ENCODE peak calls at places on chromosomes 3 and 15, in six cellular contexts. V, M, Y, Z, P and D are unnamed samples. For H3K27me3, the result is how much of the 10 kb centered on the place peaks cover.

GRCh38 chr15:84955089-84955848 is 26.4 kb upstream of the PDE8A start:
- DNase-seq in M (peak), V (peak), P (peak), Y (peak), Z (peak), D (peak)

GRCh38 chr15:60580650-60581415 is 101.9 kb upstream of the ICE2 start:
- DNase-seq in V (no peak), Y (no peak), P (no peak), Z (no peak), M (no peak), D (no peak)

GRCh38 chr3:37499061-37499785 is 324.8 kb upstream of the LRRFIP2 start:
- DNase-seq in V (no peak), Y (peak), Z (no peak), P (no peak), M (no peak), D (no peak)

GRCh38 chr3:78734048-78734637 is 1033.7 kb downstream of the ROBO1 start:
- DNase-seq in M (no peak), Z (no peak), P (peak), Y (no peak), V (no peak), D (peak)

GRCh38 chr3:69082805-69083204 is 1.9 kb upstream of the ARL6IP5 start:
- DNase-seq in M (no peak), V (peak), Y (no peak), P (peak), Z (peak), D (peak)

GRCh38 chr15:43225201-43225949 is 4.6 kb upstream of the EPB42 start:
- DNase-seq in V (peak), Z (no peak), Y (no peak), P (peak), M (no peak), D (peak)

GRCh38 chr3:128400683-128401082 is 66.0 kb downstream of the DNAJB8 start:
- DNase-seq in Y (no peak), V (no peak), Z (no peak), M (no peak), P (no peak), D (no peak)

GRCh38 chr15:85825719-85826118 is 31.0 kb upstream of the KLHL25 start:
- DNase-seq in Y (no peak), V (no peak), P (no peak), M (no peak), Z (no peak), D (no peak)

GRCh38 chr3:157077565-157077991 is 82.4 kb downstream of the CCNL1 start:
- DNase-seq in Y (no peak), V (no peak), P (no peak), Z (peak), M (no peak), D (peak)

GRCh38 chr15:51917493-51917892 is 54.1 kb downstream of the LEO1 start:
- DNase-seq in V (peak), M (no peak), P (peak), Y (no peak), Z (no peak), D (no peak)

GRCh38 chr3:152050782-152051405 is 177.5 kb downstream of the SUCNR1 start:
- DNase-seq in P (no peak), Z (no peak), M (no peak), Y (no peak), V (no peak), D (no peak)

DNA sequence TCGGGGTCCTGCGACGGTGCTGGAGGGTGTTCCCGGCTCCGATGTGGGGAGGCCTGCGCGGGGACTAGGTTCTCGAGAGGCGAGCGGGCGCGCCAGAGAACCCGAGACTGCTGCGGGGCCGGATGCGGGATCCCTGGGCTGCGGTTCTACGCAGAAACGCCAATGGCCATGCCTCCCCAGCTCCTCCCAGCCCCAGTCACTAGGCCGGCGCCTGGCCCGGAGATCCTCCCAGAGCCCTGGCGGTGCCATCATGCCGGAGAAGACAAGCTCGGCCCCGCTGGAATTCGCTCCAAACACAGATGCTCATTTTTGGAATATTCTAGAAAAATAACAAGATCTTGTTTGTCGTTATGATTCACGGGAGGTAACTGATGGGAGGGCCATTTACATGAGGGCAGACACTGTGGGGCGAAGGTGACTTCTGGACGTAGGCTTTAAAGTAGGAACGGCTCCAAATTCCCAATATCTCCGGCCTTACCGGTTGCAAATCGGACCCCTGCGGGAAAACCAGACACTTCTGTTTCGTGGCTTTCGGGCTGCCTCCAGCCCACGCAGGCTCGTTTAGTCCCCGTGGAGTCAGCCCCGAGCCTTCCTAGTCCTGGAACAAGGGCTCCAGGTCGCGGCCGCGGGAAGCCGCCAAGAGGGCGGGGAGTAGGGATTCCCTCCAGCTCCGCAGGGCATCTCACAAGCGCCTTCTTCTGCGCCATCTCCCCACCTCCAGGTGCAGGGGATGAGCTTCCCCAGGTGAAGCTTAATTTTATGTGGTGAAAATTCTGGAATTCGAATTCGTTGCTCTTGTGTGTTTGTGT is 74.8 kb upstream of the POLG start:
- DNase-seq in Y (no peak), M (no peak), Z (no peak), V (no peak), P (no peak), D (no peak)
- H3K27me3 ChIP-seq in Y (half or more), M (half or more), Z (under half), V (half or more), P (half or more), D (half or more)

DNA sequence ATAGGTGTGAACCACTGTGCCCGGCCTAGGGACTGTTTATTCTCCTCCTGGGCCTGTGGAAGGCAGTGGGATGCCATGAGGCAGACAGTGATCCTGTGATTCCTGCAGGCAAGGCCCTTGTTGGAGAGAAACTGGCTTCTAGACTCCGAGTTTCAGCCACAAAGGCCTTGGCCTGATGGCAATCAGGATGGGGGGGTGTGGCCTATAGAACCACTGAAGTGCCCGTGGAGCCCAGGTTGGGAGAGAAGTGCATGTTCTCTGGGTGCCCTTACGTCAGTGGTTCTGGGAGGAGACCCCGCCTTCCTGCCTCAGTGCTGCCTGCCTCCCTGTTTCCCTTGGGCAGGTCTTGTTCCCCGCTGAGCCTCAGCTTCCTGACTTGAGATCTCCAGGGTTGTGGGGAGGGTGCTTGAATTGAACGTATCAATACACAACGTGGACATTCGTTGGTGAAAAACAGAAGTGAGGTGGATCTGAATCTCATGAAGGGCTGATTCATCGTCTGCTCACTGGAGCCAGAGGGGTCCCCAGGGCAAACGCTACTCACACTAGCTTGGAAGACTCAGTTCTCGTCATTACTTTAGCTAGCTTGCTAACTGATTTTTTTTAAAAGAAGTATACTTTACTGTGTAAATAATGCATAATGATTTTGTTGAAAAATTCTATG is 31.8 kb downstream of the IRAK2 start:
- DNase-seq in Y (no peak), P (peak), V (no peak), M (peak), Z (no peak), D (peak)
- H3K27ac ChIP-seq in Y (peak), P (no peak), V (no peak), M (no peak), Z (peak), D (peak)

GRCh38 chr3:71771884-71772283 is 13.1 kb downstream of the PROK2 start:
- DNase-seq in P (no peak), V (no peak), Y (no peak), Z (no peak), M (no peak), D (no peak)

GRCh38 chr3:71778353-71778752 is 6.6 kb downstream of the PROK2 start:
- DNase-seq in Z (no peak), P (no peak), V (no peak), Y (no peak), M (no peak), D (no peak)

GRCh38 chr3:71779674-71780377 is 5.1 kb downstream of the PROK2 start:
- DNase-seq in P (peak), V (no peak), Y (no peak), Z (no peak), M (no peak), D (no peak)

GRCh38 chr3:71780430-71780829 is 4.5 kb downstream of the PROK2 start:
- DNase-seq in M (no peak), Z (no peak), V (no peak), Y (no peak), P (no peak), D (no peak)

DNA sequence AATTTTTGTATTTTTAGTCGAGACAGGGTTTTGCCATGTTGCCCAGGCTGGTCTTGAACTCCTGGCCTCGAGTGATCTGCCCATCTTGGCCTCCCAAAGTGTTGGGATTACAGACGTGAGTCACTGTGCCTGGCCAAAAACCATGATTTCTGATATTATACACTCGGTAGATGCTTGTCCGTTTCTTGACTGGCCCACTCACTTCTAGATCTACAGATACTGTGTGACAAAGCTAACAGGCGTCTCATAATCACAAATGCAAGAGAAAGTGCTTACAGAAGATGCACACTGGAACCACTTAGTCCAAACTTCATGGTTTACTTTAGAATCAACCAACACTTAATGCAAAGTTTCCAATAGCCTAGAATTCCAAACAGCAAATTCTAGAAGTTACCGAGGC is 8.4 kb downstream of the PROK2 start:
- DNase-seq in P (no peak), Z (no peak), M (no peak), V (no peak), Y (no peak), D (no peak)
- H3K27me3 ChIP-seq in P (under half), Z (under half), M (under half), V (under half), Y (half or more), D (under half)

DNA sequence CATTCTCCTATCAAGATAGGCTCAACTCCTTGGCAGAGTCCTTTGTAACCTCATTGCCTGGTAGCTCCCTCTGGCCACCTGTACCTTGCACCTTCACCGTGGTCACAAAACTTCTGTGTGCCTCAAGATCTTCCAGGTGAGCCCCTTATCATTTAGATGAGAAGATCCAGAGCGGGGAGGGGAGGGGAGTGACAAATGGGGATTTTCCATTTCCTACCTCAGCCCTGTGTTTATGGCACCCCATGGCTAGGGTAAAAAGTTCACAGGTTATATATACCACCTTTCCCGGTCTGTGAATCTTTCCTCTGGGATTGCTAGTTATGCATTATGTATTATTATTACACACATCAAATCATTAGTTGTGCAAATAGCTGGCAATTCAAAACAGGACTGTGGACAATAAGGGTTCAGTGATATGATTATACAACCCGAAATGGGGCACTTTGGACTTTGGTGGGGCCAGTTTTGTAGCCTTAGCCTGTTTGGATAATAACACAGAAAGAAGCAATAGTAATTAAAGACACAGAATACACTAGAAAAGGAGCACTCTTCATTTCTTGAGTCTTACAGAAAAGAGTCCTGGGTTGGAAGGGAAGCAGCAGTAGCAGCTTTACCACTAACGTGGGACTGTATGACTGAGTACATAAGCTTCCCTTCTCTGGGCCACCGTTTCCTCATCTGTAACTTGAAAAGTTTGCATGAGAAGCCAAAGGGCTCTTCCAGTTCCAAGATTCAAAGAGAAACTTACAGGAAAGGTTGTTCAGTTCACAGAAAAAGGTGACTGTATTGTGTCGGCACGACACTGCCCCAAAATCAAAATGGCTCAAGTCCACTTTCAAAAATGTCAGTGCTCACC is 7.1 kb downstream of the TLE3 start:
- DNase-seq in Y (no peak), V (no peak), P (no peak), M (no peak), Z (no peak), D (no peak)
- H3K27ac ChIP-seq in Y (no peak), V (no peak), P (no peak), M (no peak), Z (no peak), D (no peak)